ENCODE peak calls at places on chromosomes 16 and 17, in five cellular contexts. N is stimulated activated CD8-positive, alpha-beta memory T cell treated with anti-CD3 and anti-CD28 coated beads, Interleukin-4, amount 100 ng/mL, for 24 hours; L is stimulated activated CD4-positive, alpha-beta T cell treated with anti-CD3 and anti-CD28 coated beads, Interleukin-15, amount 100 ng/mL, for 1 hour; T is HL-60; U is neural crest cell. Q is an unnamed sample.

GRCh38 chr17:17710728-17711541 is 29.7 kb downstream of the RAI1 start:
- DNase-seq in N (no peak), L (no peak), T (no peak), U (no peak), Q (no peak)

GRCh38 chr17:27631409-27631755 is 394 bp downstream of the LGALS9 start:
- DNase-seq in N (no peak), T (peak), L (no peak), U (no peak), Q (no peak)

GRCh38 chr17:193841-194806 is 12.7 kb upstream of the DOC2B start:
- DNase-seq in T (no peak), U (no peak), L (no peak), N (no peak), Q (no peak)

GRCh38 chr16:53745753-53746258 is 41.9 kb downstream of the FTO start:
- DNase-seq in T (no peak), U (no peak), N (no peak), L (no peak), Q (no peak)

GRCh38 chr16:86946396-86946795 is 368.0 kb downstream of the FOXL1 start:
- DNase-seq in U (no peak), N (no peak), L (no peak), T (no peak), Q (no peak)

GRCh38 chr16:69711115-69711740 is 15.1 kb downstream of the NQO1 start:
- DNase-seq in U (no peak), N (no peak), L (no peak), T (no peak), Q (no peak)

GRCh38 chr17:45225051-45225700 is 3.5 kb downstream of the FMNL1 start:
- DNase-seq in L (peak), T (peak), N (peak), U (no peak), Q (no peak)

GRCh38 chr16:666572-666971 is 1.4 kb upstream of the RHOT2 start:
- DNase-seq in U (no peak), T (no peak), L (no peak), N (no peak), Q (no peak)

GRCh38 chr17:55825213-55825612 is 74.4 kb downstream of the PCTP start:
- DNase-seq in U (no peak), L (no peak), N (no peak), T (no peak), Q (no peak)

GRCh38 chr17:1931759-1932579 is 93.2 kb downstream of the RTN4RL1 start:
- DNase-seq in U (no peak), T (no peak), N (no peak), L (no peak), Q (no peak)